ENCODE peak calls at places on chromosomes 3 and 15, in ten cellular contexts. I is AG09309, B is AG04450, Y is dorsolateral prefrontal cortex, X is bronchial epithelial cell, D is hepatocyte, K is psoas muscle, J is IMR-90, M is NB4, R is stomach. F is an unnamed sample.

GRCh38 chr3:146550743-146551510 is 6.5 kb upstream of the PLSCR1 start:
- DNase-seq in I (no peak), M (peak), D (peak), B (peak), Y (no peak), X (peak), R (no peak), J (peak), K (no peak), F (peak)

GRCh38 chr15:66133247-66133646 is 120.3 kb downstream of the MEGF11 start:
- DNase-seq in R (no peak), B (no peak), D (no peak), Y (peak), K (no peak), M (no peak), X (no peak), J (no peak), I (no peak), F (no peak)

GRCh38 chr3:108555966-108556581 is 33.2 kb downstream of the CIP2A start:
- DNase-seq in Y (no peak), K (no peak), D (no peak), I (no peak), B (no peak), R (no peak), M (no peak), J (no peak), X (no peak), F (no peak)

GRCh38 chr3:8658326-8659212 is 14.0 kb upstream of the SSUH2 start:
- DNase-seq in Y (no peak), B (no peak), I (no peak), X (peak), R (peak), J (peak), D (peak), K (peak), M (no peak), F (peak)

GRCh38 chr15:89419370-89419984 is 76.9 kb downstream of the RHCG start:
- DNase-seq in D (peak), B (no peak), M (peak), X (no peak), K (peak), I (no peak), J (peak), R (no peak), Y (no peak), F (no peak)

GRCh38 chr15:64151727-64152506 is at the start of gene SNX22:
- DNase-seq in J (no peak), R (peak), I (no peak), Y (no peak), K (no peak), D (peak), B (no peak), M (no peak), X (no peak), F (no peak)

GRCh38 chr3:172270767-172271166 is 177.5 kb downstream of the GHSR start:
- DNase-seq in M (no peak), R (no peak), J (no peak), K (no peak), X (no peak), Y (no peak), I (no peak), D (no peak), B (no peak), F (no peak)

GRCh38 chr15:67086650-67086941 is 21.2 kb downstream of the SMAD3 start:
- DNase-seq in B (no peak), I (no peak), Y (no peak), M (no peak), K (no peak), X (no peak), R (no peak), D (no peak), J (no peak), F (no peak)

GRCh38 chr3:61530355-61530754 is 31.0 kb upstream of the PTPRG start:
- DNase-seq in B (no peak), M (peak), J (peak), D (peak), R (no peak), Y (no peak), X (peak), K (no peak), I (no peak), F (peak)

GRCh38 chr3:159028706-159029105 is 226.9 kb downstream of the MFSD1 start:
- DNase-seq in D (no peak), J (no peak), M (no peak), Y (no peak), I (no peak), R (no peak), K (no peak), X (no peak), B (no peak), F (no peak)

GRCh38 chr3:40940651-40941050 is 258.7 kb upstream of the CTNNB1 start:
- DNase-seq in X (no peak), R (no peak), J (no peak), I (no peak), M (no peak), Y (no peak), D (no peak), K (no peak), B (no peak), F (no peak)

GRCh38 chr3:10783360-10784346 is 32.4 kb upstream of the SLC6A11 start:
- DNase-seq in X (peak), B (no peak), Y (no peak), J (peak), R (no peak), D (peak), K (no peak), M (peak), I (no peak), F (peak)

GRCh38 chr3:54120657-54121403 is 1.5 kb upstream of the CACNA2D3 start:
- DNase-seq in J (no peak), R (peak), B (no peak), K (peak), D (peak), I (no peak), M (no peak), X (no peak), Y (no peak), F (no peak)

GRCh38 chr15:47507221-47507985 is 209.9 kb upstream of the SEMA6D start:
- DNase-seq in D (no peak), X (no peak), I (no peak), B (no peak), J (no peak), R (no peak), K (no peak), Y (no peak), M (no peak), F (no peak)

GRCh38 chr3:72144773-72145505 is 360.0 kb upstream of the PROK2 start:
- DNase-seq in K (no peak), B (no peak), M (peak), R (no peak), D (peak), I (no peak), Y (no peak), J (no peak), X (no peak), F (no peak)

GRCh38 chr3:194731496-194732073 is 45.9 kb downstream of the FAM43A start:
- DNase-seq in R (no peak), K (no peak), D (no peak), B (no peak), M (no peak), Y (no peak), X (no peak), J (no peak), I (no peak), F (no peak)

GRCh38 chr3:22734207-22734606 is 468.9 kb upstream of the UBE2E2 start:
- DNase-seq in Y (no peak), R (no peak), B (no peak), M (no peak), I (no peak), X (no peak), K (no peak), J (no peak), D (no peak), F (no peak)

GRCh38 chr3:42743204-42743995 is 29.7 kb downstream of the CCDC13 start:
- DNase-seq in X (no peak), M (no peak), D (no peak), Y (no peak), B (no peak), J (no peak), I (no peak), K (no peak), R (no peak), F (no peak)

GRCh38 chr3:37826933-37827332 is 34.7 kb upstream of the CTDSPL start:
- DNase-seq in R (no peak), B (no peak), J (no peak), I (no peak), K (no peak), D (no peak), X (no peak), Y (no peak), M (no peak), F (no peak)

GRCh38 chr3:119990888-119991287 is 103.4 kb downstream of the GSK3B start:
- DNase-seq in B (peak), I (no peak), M (no peak), Y (no peak), R (no peak), K (no peak), X (peak), D (no peak), J (peak), F (peak)

GRCh38 chr3:87225659-87226058 is 1.4 kb upstream of the CHMP2B start:
- DNase-seq in D (no peak), R (no peak), I (no peak), J (no peak), X (no peak), K (no peak), B (no peak), Y (no peak), M (peak), F (peak)

GRCh38 chr3:42228796-42229195 is 37.2 kb downstream of the CCK start:
- DNase-seq in Y (no peak), M (peak), D (no peak), J (peak), K (no peak), B (no peak), I (no peak), X (peak), R (no peak), F (no peak)

GRCh38 chr15:66767370-66767769 is 65.3 kb downstream of the SMAD6 start:
- DNase-seq in J (no peak), D (no peak), Y (no peak), X (no peak), B (no peak), R (no peak), K (peak), M (no peak), I (no peak), F (no peak)

GRCh38 chr3:8421711-8422110 is 79.9 kb upstream of the LMCD1 start:
- DNase-seq in K (no peak), J (no peak), Y (no peak), R (no peak), X (no peak), B (no peak), M (no peak), I (no peak), D (no peak), F (no peak)

GRCh38 chr3:195119461-195120198 is 151.3 kb downstream of the XXYLT1 start:
- DNase-seq in B (peak), I (peak), M (no peak), J (peak), R (no peak), D (peak), Y (no peak), K (no peak), X (peak), F (peak)

GRCh38 chr15:59170295-59170881 is 36.3 kb upstream of the LDHAL6B start:
- DNase-seq in M (no peak), I (peak), K (peak), X (peak), J (no peak), D (peak), R (peak), B (no peak), Y (no peak), F (peak)

GRCh38 chr3:197019021-197019420 is 10.6 kb downstream of the MELTF start:
- DNase-seq in J (no peak), Y (peak), M (no peak), B (no peak), X (no peak), I (no peak), R (no peak), D (no peak), K (no peak), F (no peak)

GRCh38 chr3:194749631-194750271 is 64.1 kb downstream of the FAM43A start:
- DNase-seq in D (peak), R (no peak), I (no peak), K (no peak), J (no peak), M (no peak), X (no peak), Y (no peak), B (no peak), F (peak)

GRCh38 chr15:69189157-69189556 is 28.7 kb downstream of the GLCE start:
- DNase-seq in X (peak), D (no peak), M (no peak), I (no peak), J (no peak), K (no peak), Y (no peak), B (no peak), R (no peak), F (no peak)

GRCh38 chr3:43747641-43748040 is 56.9 kb downstream of the ABHD5 start:
- DNase-seq in I (no peak), R (no peak), J (peak), X (no peak), Y (no peak), M (no peak), K (no peak), D (no peak), B (no peak), F (no peak)

GRCh38 chr3:140842984-140843649 is 98.5 kb upstream of the SLC25A36 start:
- DNase-seq in M (peak), I (no peak), R (no peak), X (no peak), B (no peak), J (no peak), D (no peak), Y (no peak), K (no peak), F (no peak)

GRCh38 chr15:50798684-50799083 is 33.2 kb upstream of the SPPL2A start:
- DNase-seq in X (peak), R (no peak), J (peak), M (peak), Y (no peak), D (peak), K (peak), I (no peak), B (no peak), F (no peak)

GRCh38 chr15:67918205-67918861 is 78.5 kb upstream of the RNU6-1 start:
- DNase-seq in J (no peak), B (no peak), I (no peak), Y (no peak), X (no peak), R (no peak), D (no peak), K (no peak), M (no peak), F (no peak)

GRCh38 chr3:188956839-188957489 is 214.8 kb upstream of the TPRG1 start:
- DNase-seq in M (peak), B (no peak), R (no peak), Y (no peak), I (peak), X (peak), K (no peak), D (peak), J (peak), F (peak)

GRCh38 chr3:54139630-54140029 is 17.3 kb downstream of the CACNA2D3 start:
- DNase-seq in D (no peak), Y (no peak), X (no peak), K (no peak), R (no peak), B (no peak), M (no peak), I (no peak), J (no peak), F (no peak)

GRCh38 chr15:69762373-69763148 is 309.9 kb downstream of the RPLP1 start:
- DNase-seq in D (peak), Y (no peak), X (no peak), R (no peak), J (no peak), M (peak), I (no peak), B (no peak), K (no peak), F (no peak)

GRCh38 chr3:138675393-138675792 is 66.8 kb downstream of the FAIM start:
- DNase-seq in B (no peak), R (no peak), D (no peak), I (no peak), X (peak), Y (no peak), K (no peak), J (peak), M (peak), F (peak)

GRCh38 chr3:12046406-12046805 is 42.2 kb downstream of the SYN2 start:
- DNase-seq in B (no peak), X (peak), J (no peak), M (peak), Y (no peak), K (no peak), D (peak), I (no peak), R (no peak), F (peak)

GRCh38 chr15:87609909-87610308 is 646.6 kb downstream of the NTRK3 start:
- DNase-seq in K (no peak), X (no peak), Y (no peak), M (no peak), B (no peak), D (no peak), I (no peak), J (no peak), R (no peak), F (no peak)
- H3K4me3 ChIP-seq in K (no peak), X (no peak), Y (no peak), M (no peak), B (no peak), D (no peak), I (no peak), J (no peak), R (no peak), F (no peak)

DNA sequence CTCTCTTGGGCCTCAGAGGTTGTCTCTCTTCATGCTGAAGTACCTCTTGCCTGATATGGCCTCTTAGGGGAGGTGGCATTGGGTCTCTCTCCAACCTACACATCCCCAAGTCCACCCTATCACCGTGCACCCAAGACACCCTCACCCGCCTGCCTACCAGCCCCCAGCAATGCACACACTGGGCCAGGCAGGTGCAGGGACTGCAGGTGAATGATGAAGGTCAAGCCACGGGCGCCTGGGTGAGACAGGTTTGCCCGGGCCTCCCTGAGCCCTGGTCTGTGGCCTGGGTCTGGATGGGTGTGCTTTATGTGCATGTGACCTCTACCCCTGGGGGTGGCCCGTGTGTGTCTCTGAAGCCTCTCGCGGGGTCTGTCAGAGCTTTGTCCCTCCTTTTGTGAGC is 68.3 kb downstream of the WNT7A start:
- DNase-seq in X (no peak), M (no peak), Y (no peak), I (no peak), B (no peak), J (no peak), R (no peak), D (no peak), K (no peak), F (no peak)
- TF ChIP-seq CTCF in X (no peak), M (no peak), Y (no peak), I (no peak), B (no peak), J (no peak), R (no peak), D (no peak), K (no peak), F (no peak)

GRCh38 chr3:52046186-52046913 is 10.0 kb downstream of the DUSP7 start:
- DNase-seq in J (peak), K (peak), M (no peak), B (peak), R (no peak), D (peak), X (peak), Y (no peak), I (peak), F (peak)
- H3K4me3 ChIP-seq in J (no peak), K (no peak), M (no peak), B (no peak), R (no peak), D (no peak), X (no peak), Y (no peak), I (peak), F (no peak)

DNA sequence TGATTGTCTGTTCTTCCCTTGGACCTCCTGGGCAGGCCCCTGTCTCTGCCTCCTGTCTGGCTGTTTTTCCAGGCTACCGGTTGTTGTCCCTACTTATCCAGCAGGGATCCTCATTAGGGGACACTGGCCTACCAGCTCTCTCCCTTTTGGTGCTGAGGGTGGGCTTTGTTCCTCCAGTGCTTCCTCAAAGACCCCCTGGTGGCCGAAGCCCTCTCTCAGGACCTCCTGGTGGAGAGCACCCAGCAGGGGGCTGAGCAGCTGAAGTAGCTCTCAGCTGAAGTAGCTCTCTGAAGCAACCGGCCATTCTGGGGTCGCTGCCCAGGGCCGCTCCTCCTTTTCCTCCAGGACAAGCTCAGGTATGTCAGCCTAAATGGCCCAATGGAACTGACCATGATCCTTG is 27.5 kb downstream of the ARNT2 start:
- DNase-seq in Y (no peak), M (no peak), X (no peak), K (no peak), J (no peak), B (no peak), R (no peak), D (no peak), I (no peak), F (no peak)
- TF ChIP-seq CTCF in Y (no peak), M (no peak), X (no peak), K (no peak), J (peak), B (no peak), R (no peak), D (no peak), I (no peak), F (no peak)